ENCODE peak calls at places on chromosomes 3 and 15, in seven cellular contexts. R, E, P, N, Z, A and K are unnamed samples.

GRCh38 chr3:107676469-107677309 is 153.9 kb downstream of the BBX start:
- DNase-seq in R (no peak), E (peak), P (no peak), N (no peak), Z (no peak), A (peak), K (no peak)

GRCh38 chr3:126792998-126793397 is 89.0 kb downstream of the CHCHD6 start:
- DNase-seq in R (no peak), E (no peak), P (no peak), N (no peak), Z (no peak), A (no peak), K (no peak)

GRCh38 chr15:19973718-19974117 is 567.9 kb downstream of the GOLGA6L6 start:
- DNase-seq in R (no peak), E (no peak), P (no peak), N (no peak), Z (no peak), A (no peak), K (no peak)

GRCh38 chr15:25185156-25185710 is 230.4 kb downstream of the SNRPN start:
- DNase-seq in R (no peak), E (no peak), P (no peak), N (peak), Z (no peak), A (no peak), K (no peak)

GRCh38 chr15:40925863-40926658 is 3.1 kb upstream of the DLL4 start:
- DNase-seq in R (peak), E (peak), P (no peak), N (no peak), Z (no peak), A (peak), K (no peak)

GRCh38 chr3:126973814-126974213 is 9.1 kb upstream of the PLXNA1 start:
- DNase-seq in R (no peak), E (no peak), P (no peak), N (no peak), Z (no peak), A (no peak), K (no peak)

GRCh38 chr15:92949604-92950249 is 49.6 kb downstream of the CHD2 start:
- DNase-seq in R (peak), E (peak), P (no peak), N (no peak), Z (no peak), A (no peak), K (no peak)

GRCh38 chr3:137343283-137343682 is 385.5 kb downstream of the IL20RB start:
- DNase-seq in R (no peak), E (no peak), P (no peak), N (no peak), Z (no peak), A (no peak), K (no peak)

GRCh38 chr3:69770976-69771634 is 31.8 kb downstream of the MITF start:
- DNase-seq in R (no peak), E (no peak), P (no peak), N (no peak), Z (no peak), A (no peak), K (no peak)

GRCh38 chr3:143991713-143992112 is 20.1 kb downstream of the DIPK2A start:
- DNase-seq in R (no peak), E (no peak), P (no peak), N (no peak), Z (no peak), A (no peak), K (no peak)

GRCh38 chr3:149603126-149604074 is 54.4 kb downstream of the WWTR1 start:
- DNase-seq in R (no peak), E (no peak), P (no peak), N (no peak), Z (no peak), A (no peak), K (peak)

GRCh38 chr3:123218990-123219389 is 17.2 kb downstream of the SEC22A start:
- DNase-seq in R (no peak), E (no peak), P (no peak), N (no peak), Z (no peak), A (no peak), K (no peak)

GRCh38 chr3:17793542-17794195 is 51.2 kb upstream of the TBC1D5 start:
- DNase-seq in R (no peak), E (no peak), P (no peak), N (no peak), Z (no peak), A (no peak), K (no peak)

GRCh38 chr15:85600001-85600400 is 194.7 kb downstream of the KLHL25 start:
- DNase-seq in R (no peak), E (no peak), P (no peak), N (no peak), Z (no peak), A (no peak), K (no peak)

GRCh38 chr3:172676208-172676920 is 34.5 kb downstream of the NCEH1 start:
- DNase-seq in R (peak), E (no peak), P (peak), N (no peak), Z (no peak), A (no peak), K (no peak)

GRCh38 chr15:78679089-78679511 is 38.1 kb upstream of the CHRNB4 start:
- DNase-seq in R (peak), E (no peak), P (no peak), N (no peak), Z (no peak), A (no peak), K (no peak)

GRCh38 chr3:193078996-193079731 is 161.5 kb upstream of the MB21D2 start:
- DNase-seq in R (no peak), E (peak), P (no peak), N (no peak), Z (no peak), A (no peak), K (no peak)

GRCh38 chr3:77186728-77187127 is 146.8 kb downstream of the ROBO2 start:
- DNase-seq in R (no peak), E (no peak), P (no peak), N (no peak), Z (no peak), A (no peak), K (no peak)

GRCh38 chr3:134362221-134362620 is 12.0 kb downstream of the AMOTL2 start:
- DNase-seq in R (no peak), E (no peak), P (no peak), N (no peak), Z (no peak), A (no peak), K (no peak)

GRCh38 chr15:26531489-26531888 is 241.4 kb downstream of the GABRB3 start:
- DNase-seq in R (no peak), E (no peak), P (no peak), N (no peak), Z (no peak), A (no peak), K (no peak)

GRCh38 chr3:171101982-171102610 is 75.6 kb upstream of the SLC2A2 start:
- DNase-seq in R (no peak), E (no peak), P (no peak), N (no peak), Z (no peak), A (no peak), K (peak)

GRCh38 chr3:46481636-46482035 is 16.1 kb upstream of the RTP3 start:
- DNase-seq in R (no peak), E (no peak), P (no peak), N (no peak), Z (no peak), A (no peak), K (no peak)

GRCh38 chr3:52063026-52063723 is 6.8 kb upstream of the DUSP7 start:
- DNase-seq in R (no peak), E (no peak), P (no peak), N (no peak), Z (no peak), A (no peak), K (no peak)

GRCh38 chr3:62922326-62922725 is 47.1 kb upstream of the CADPS start:
- DNase-seq in R (no peak), E (no peak), P (no peak), N (no peak), Z (no peak), A (no peak), K (no peak)

DNA sequence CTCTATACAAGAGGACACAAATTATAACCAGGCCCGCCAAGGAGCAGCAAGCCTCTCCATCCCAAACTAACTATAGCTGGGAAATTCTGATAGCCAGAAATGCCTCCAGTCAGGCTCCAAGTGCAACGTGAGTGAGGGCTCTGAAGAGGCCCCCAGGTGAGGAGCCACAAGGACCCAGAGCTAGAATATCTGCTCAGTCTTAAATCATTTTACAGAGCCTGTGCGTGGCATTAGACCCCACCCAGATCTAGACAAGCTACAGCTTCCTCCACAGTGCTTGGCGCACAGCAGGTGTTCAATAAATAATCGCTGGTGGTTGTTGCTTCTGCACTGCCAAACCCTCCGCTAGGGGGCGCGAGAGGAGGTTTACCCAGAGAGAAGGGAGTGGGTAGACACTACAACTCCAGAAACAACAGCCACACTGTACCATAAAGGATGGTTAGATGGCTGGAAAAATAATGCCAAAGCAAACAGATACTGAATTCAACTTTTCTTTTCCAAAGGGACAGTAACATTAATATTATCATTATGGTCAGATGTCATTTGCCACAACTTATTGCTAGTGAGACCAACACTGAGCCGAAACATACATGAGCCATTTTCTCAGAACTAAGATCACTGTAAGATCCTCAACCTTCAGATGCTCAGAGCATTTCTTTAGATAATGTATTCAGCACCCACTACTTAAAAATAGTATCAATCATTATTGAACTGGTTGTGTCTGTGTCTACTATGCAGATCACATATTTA is 44.5 kb downstream of the ZIC4 start:
- DNase-seq in R (peak), E (peak), P (no peak), N (peak), Z (peak), A (no peak), K (peak)
- TF ChIP-seq CTCF in R (peak), E (peak), P (no peak), N (no peak), Z (no peak), A (peak), K (peak)

GRCh38 chr3:125001557-125002413 is 54.0 kb downstream of the HEG1 start:
- DNase-seq in R (no peak), E (no peak), P (no peak), N (no peak), Z (no peak), A (no peak), K (no peak)
- H3K27ac ChIP-seq in R (no peak), E (peak), P (no peak), N (peak), Z (peak), A (peak), K (no peak)

GRCh38 chr15:74889390-74889881 is 406 bp upstream of the MPI start:
- DNase-seq in R (peak), E (peak), P (peak), N (peak), Z (no peak), A (peak), K (peak)

GRCh38 chr15:74891469-74891868 is 1.6 kb downstream of the MPI start:
- DNase-seq in R (no peak), E (no peak), P (no peak), N (peak), Z (peak), A (no peak), K (no peak)

GRCh38 chr15:74888716-74889115 is 1.1 kb upstream of the MPI start:
- DNase-seq in R (no peak), E (no peak), P (no peak), N (no peak), Z (no peak), A (no peak), K (no peak)

GRCh38 chr15:74892313-74892712 is 2.5 kb downstream of the MPI start:
- DNase-seq in R (no peak), E (no peak), P (no peak), N (peak), Z (peak), A (no peak), K (no peak)

GRCh38 chr15:74889882-74890768 is at the start of gene MPI:
- DNase-seq in R (peak), E (peak), P (peak), N (peak), Z (peak), A (peak), K (peak)
- TF ChIP-seq CTCF in R (no peak), E (no peak), P (no peak), N (peak), Z (no peak), A (no peak), K (no peak)

DNA sequence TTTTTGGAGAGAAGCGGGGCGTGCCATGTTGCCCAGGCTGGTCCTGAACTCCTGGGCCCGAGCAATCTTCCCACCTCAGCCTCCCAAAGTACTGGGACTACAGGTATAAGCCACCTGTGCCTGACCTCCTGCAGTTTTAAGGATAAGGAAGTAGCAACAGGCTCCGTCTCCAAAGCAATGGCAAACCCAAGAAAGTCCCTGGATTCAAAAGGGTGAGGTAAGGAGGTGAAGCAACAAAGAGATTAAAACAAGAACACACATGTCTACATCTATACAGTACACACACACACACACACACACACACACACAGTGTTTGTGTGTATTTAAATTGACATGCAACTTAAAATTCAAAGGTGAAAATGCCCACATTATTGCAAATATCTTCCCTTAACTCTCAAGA is 58.9 kb downstream of the ABCC5 start:
- DNase-seq in R (no peak), E (no peak), P (no peak), N (no peak), Z (no peak), A (no peak), K (no peak)
- H3K27ac ChIP-seq in R (no peak), E (no peak), P (no peak), N (no peak), Z (no peak), A (no peak), K (no peak)

GRCh38 chr3:65439641-65440040 is 599.1 kb downstream of the MAGI1 start:
- DNase-seq in R (peak), E (peak), P (peak), N (peak), Z (peak), A (peak), K (peak)
- TF ChIP-seq CTCF in R (peak), E (peak), P (peak), N (peak), Z (peak), A (peak), K (peak)

DNA sequence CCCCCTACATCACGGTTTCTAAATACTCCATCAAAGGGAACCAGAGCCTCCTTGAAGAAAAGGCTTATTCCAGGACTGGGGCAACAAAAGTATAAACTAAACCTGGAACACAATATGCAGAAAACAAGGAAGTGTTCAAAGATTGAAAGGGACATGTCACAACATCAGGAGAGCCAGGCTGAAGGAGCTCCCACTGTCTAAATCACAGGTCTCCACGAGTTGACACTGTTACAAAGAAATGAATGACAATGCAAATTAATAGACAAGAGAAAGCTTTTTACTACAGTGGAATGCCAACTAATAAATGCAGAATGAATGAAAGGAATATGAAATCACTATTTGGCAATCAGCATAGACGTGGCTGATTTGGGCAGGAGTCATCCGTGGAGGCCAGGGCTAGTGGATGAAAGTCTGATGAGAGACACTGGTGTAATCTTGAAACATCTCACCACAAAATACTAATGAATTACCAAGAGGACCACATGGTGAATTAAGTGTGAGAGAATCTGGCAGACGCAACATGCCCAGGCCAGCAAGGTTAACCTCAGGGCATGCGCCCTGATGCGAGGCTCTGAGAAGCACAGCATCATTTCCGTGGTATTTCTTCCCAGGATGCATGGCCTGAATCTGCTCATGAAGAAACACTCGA is 123.8 kb upstream of the TJP1 start:
- DNase-seq in R (no peak), E (no peak), P (no peak), N (no peak), Z (no peak), A (no peak), K (no peak)
- H3K27ac ChIP-seq in R (no peak), E (no peak), P (no peak), N (no peak), Z (no peak), A (no peak), K (no peak)